ENCODE peak calls at places on chromosomes 6 and 20, in six cellular contexts. T, Z, N, H, P and Y are unnamed samples.

GRCh38 chr6:159414711-159415110 is 245.5 kb downstream of the FNDC1 start:
- DNase-seq in T (no peak), Z (no peak), H (no peak), N (no peak), P (no peak), Y (no peak)

GRCh38 chr6:16759646-16760535 is 1.4 kb downstream of the ATXN1 start:
- DNase-seq in H (peak), P (peak), T (peak), N (peak), Z (peak), Y (peak)

GRCh38 chr6:35054743-35055130 is 86.4 kb downstream of the TCP11 start:
- DNase-seq in P (no peak), H (no peak), T (no peak), Z (no peak), N (no peak), Y (no peak)

GRCh38 chr20:32672982-32673727 is 586 bp downstream of the C20orf203 start:
- DNase-seq in Z (peak), N (no peak), H (no peak), P (no peak), T (no peak), Y (no peak)

GRCh38 chr20:62571667-62572344 is 70.5 kb upstream of the SLCO4A1 start:
- DNase-seq in T (no peak), N (no peak), Z (peak), H (no peak), P (no peak), Y (no peak)

GRCh38 chr6:14012313-14013036 is 87.7 kb downstream of the RNF182 start:
- DNase-seq in P (no peak), H (no peak), T (no peak), N (no peak), Z (no peak), Y (no peak)

GRCh38 chr6:145034664-145035063 is 700.7 kb downstream of the EPM2A start:
- DNase-seq in Z (no peak), P (no peak), T (no peak), N (no peak), H (no peak), Y (no peak)

GRCh38 chr20:59035381-59035780 is 3.2 kb upstream of the ATP5F1E start:
- DNase-seq in P (no peak), N (no peak), H (no peak), T (no peak), Z (no peak), Y (no peak)

GRCh38 chr6:97095466-97095865 is 170.9 kb downstream of the KLHL32 start:
- DNase-seq in Z (no peak), H (no peak), N (no peak), T (no peak), P (no peak), Y (no peak)

GRCh38 chr6:169984181-169985120 is 233.0 kb downstream of the ERMARD start:
- DNase-seq in N (no peak), T (no peak), P (no peak), Z (no peak), H (no peak), Y (no peak)